ENCODE peak calls at places on chromosome 12, in nine cellular contexts. One of them, this sample, is unnamed.

GRCh38 chr12:132357623-132358186 is 28.3 kb upstream of the GALNT9 start:
- DNase-seq in non-pigmented ciliary epithelial cell: no peak
- DNase-seq in activated T-helper 1 cell treated with anti-CD3 and anti-CD28 coated beads, Interleukin-2, amount 50 U/mL, for 16 hours: no peak
- DNase-seq in smooth muscle cell of the brain vasculature: no peak
- DNase-seq in COR-L47: no peak
- DNase-seq in G401: peak
- DNase-seq in suprapubic skin: no peak
- DNase-seq in stimulated activated CD4-positive, alpha-beta T cell treated with anti-CD3 and anti-CD28 coated beads, Interleukin-1b, Interleukin-23, amount 100 ng/mL, for 1 hour: no peak
- DNase-seq in GM12865: no peak
- DNase-seq in this sample: no peak

GRCh38 chr12:93947486-93947885 is 200.9 kb upstream of the PLXNC1 start:
- DNase-seq in non-pigmented ciliary epithelial cell: no peak
- DNase-seq in activated T-helper 1 cell treated with anti-CD3 and anti-CD28 coated beads, Interleukin-2, amount 50 U/mL, for 16 hours: no peak
- DNase-seq in smooth muscle cell of the brain vasculature: no peak
- DNase-seq in COR-L47: no peak
- DNase-seq in G401: peak
- DNase-seq in suprapubic skin: no peak
- DNase-seq in stimulated activated CD4-positive, alpha-beta T cell treated with anti-CD3 and anti-CD28 coated beads, Interleukin-1b, Interleukin-23, amount 100 ng/mL, for 1 hour: no peak
- DNase-seq in GM12865: no peak
- DNase-seq in this sample: no peak

GRCh38 chr12:111405856-111406473 is at the start of gene SH2B3:
- DNase-seq in non-pigmented ciliary epithelial cell: no peak
- DNase-seq in activated T-helper 1 cell treated with anti-CD3 and anti-CD28 coated beads, Interleukin-2, amount 50 U/mL, for 16 hours: no peak
- DNase-seq in smooth muscle cell of the brain vasculature: no peak
- DNase-seq in COR-L47: peak
- DNase-seq in G401: no peak
- DNase-seq in suprapubic skin: no peak
- DNase-seq in stimulated activated CD4-positive, alpha-beta T cell treated with anti-CD3 and anti-CD28 coated beads, Interleukin-1b, Interleukin-23, amount 100 ng/mL, for 1 hour: peak
- DNase-seq in GM12865: no peak
- DNase-seq in this sample: no peak

GRCh38 chr12:79692860-79693605 is 2.3 kb upstream of the PAWR start:
- DNase-seq in non-pigmented ciliary epithelial cell: no peak
- DNase-seq in activated T-helper 1 cell treated with anti-CD3 and anti-CD28 coated beads, Interleukin-2, amount 50 U/mL, for 16 hours: no peak
- DNase-seq in smooth muscle cell of the brain vasculature: no peak
- DNase-seq in COR-L47: no peak
- DNase-seq in G401: no peak
- DNase-seq in suprapubic skin: no peak
- DNase-seq in stimulated activated CD4-positive, alpha-beta T cell treated with anti-CD3 and anti-CD28 coated beads, Interleukin-1b, Interleukin-23, amount 100 ng/mL, for 1 hour: no peak
- DNase-seq in GM12865: no peak
- DNase-seq in this sample: no peak

GRCh38 chr12:56042430-56043203 is 899 bp downstream of the RPS26 start:
- DNase-seq in non-pigmented ciliary epithelial cell: no peak
- DNase-seq in activated T-helper 1 cell treated with anti-CD3 and anti-CD28 coated beads, Interleukin-2, amount 50 U/mL, for 16 hours: no peak
- DNase-seq in smooth muscle cell of the brain vasculature: no peak
- DNase-seq in COR-L47: no peak
- DNase-seq in G401: no peak
- DNase-seq in suprapubic skin: no peak
- DNase-seq in stimulated activated CD4-positive, alpha-beta T cell treated with anti-CD3 and anti-CD28 coated beads, Interleukin-1b, Interleukin-23, amount 100 ng/mL, for 1 hour: no peak
- DNase-seq in GM12865: no peak
- DNase-seq in this sample: no peak

GRCh38 chr12:112419269-112420133 is 754 bp downstream of the PTPN11 start:
- DNase-seq in non-pigmented ciliary epithelial cell: no peak
- DNase-seq in activated T-helper 1 cell treated with anti-CD3 and anti-CD28 coated beads, Interleukin-2, amount 50 U/mL, for 16 hours: no peak
- DNase-seq in smooth muscle cell of the brain vasculature: no peak
- DNase-seq in COR-L47: no peak
- DNase-seq in G401: no peak
- DNase-seq in suprapubic skin: peak
- DNase-seq in stimulated activated CD4-positive, alpha-beta T cell treated with anti-CD3 and anti-CD28 coated beads, Interleukin-1b, Interleukin-23, amount 100 ng/mL, for 1 hour: no peak
- DNase-seq in GM12865: peak
- DNase-seq in this sample: peak

GRCh38 chr12:124921200-124922008 is 7.0 kb upstream of the UBC start:
- DNase-seq in non-pigmented ciliary epithelial cell: no peak
- DNase-seq in activated T-helper 1 cell treated with anti-CD3 and anti-CD28 coated beads, Interleukin-2, amount 50 U/mL, for 16 hours: peak
- DNase-seq in smooth muscle cell of the brain vasculature: no peak
- DNase-seq in COR-L47: no peak
- DNase-seq in G401: peak
- DNase-seq in suprapubic skin: no peak
- DNase-seq in stimulated activated CD4-positive, alpha-beta T cell treated with anti-CD3 and anti-CD28 coated beads, Interleukin-1b, Interleukin-23, amount 100 ng/mL, for 1 hour: no peak
- DNase-seq in GM12865: peak
- DNase-seq in this sample: no peak

GRCh38 chr12:130435826-130436225 is 98.1 kb downstream of the PIWIL1 start:
- DNase-seq in non-pigmented ciliary epithelial cell: no peak
- DNase-seq in activated T-helper 1 cell treated with anti-CD3 and anti-CD28 coated beads, Interleukin-2, amount 50 U/mL, for 16 hours: no peak
- DNase-seq in smooth muscle cell of the brain vasculature: no peak
- DNase-seq in COR-L47: no peak
- DNase-seq in G401: no peak
- DNase-seq in suprapubic skin: peak
- DNase-seq in stimulated activated CD4-positive, alpha-beta T cell treated with anti-CD3 and anti-CD28 coated beads, Interleukin-1b, Interleukin-23, amount 100 ng/mL, for 1 hour: no peak
- DNase-seq in GM12865: no peak
- DNase-seq in this sample: no peak

GRCh38 chr12:62832528-62832927 is 102.4 kb downstream of the PPM1H start:
- DNase-seq in non-pigmented ciliary epithelial cell: no peak
- DNase-seq in activated T-helper 1 cell treated with anti-CD3 and anti-CD28 coated beads, Interleukin-2, amount 50 U/mL, for 16 hours: no peak
- DNase-seq in smooth muscle cell of the brain vasculature: no peak
- DNase-seq in COR-L47: no peak
- DNase-seq in G401: no peak
- DNase-seq in suprapubic skin: no peak
- DNase-seq in stimulated activated CD4-positive, alpha-beta T cell treated with anti-CD3 and anti-CD28 coated beads, Interleukin-1b, Interleukin-23, amount 100 ng/mL, for 1 hour: no peak
- DNase-seq in GM12865: no peak
- DNase-seq in this sample: no peak

GRCh38 chr12:4908694-4909396 is 860 bp upstream of the KCNA1 start:
- DNase-seq in non-pigmented ciliary epithelial cell: no peak
- DNase-seq in activated T-helper 1 cell treated with anti-CD3 and anti-CD28 coated beads, Interleukin-2, amount 50 U/mL, for 16 hours: no peak
- DNase-seq in smooth muscle cell of the brain vasculature: peak
- DNase-seq in COR-L47: peak
- DNase-seq in G401: peak
- DNase-seq in suprapubic skin: no peak
- DNase-seq in stimulated activated CD4-positive, alpha-beta T cell treated with anti-CD3 and anti-CD28 coated beads, Interleukin-1b, Interleukin-23, amount 100 ng/mL, for 1 hour: no peak
- DNase-seq in GM12865: peak
- DNase-seq in this sample: no peak

GRCh38 chr12:89211456-89211855 is 140.8 kb downstream of the DUSP6 start:
- DNase-seq in non-pigmented ciliary epithelial cell: no peak
- DNase-seq in activated T-helper 1 cell treated with anti-CD3 and anti-CD28 coated beads, Interleukin-2, amount 50 U/mL, for 16 hours: no peak
- DNase-seq in smooth muscle cell of the brain vasculature: no peak
- DNase-seq in COR-L47: no peak
- DNase-seq in G401: no peak
- DNase-seq in suprapubic skin: no peak
- DNase-seq in stimulated activated CD4-positive, alpha-beta T cell treated with anti-CD3 and anti-CD28 coated beads, Interleukin-1b, Interleukin-23, amount 100 ng/mL, for 1 hour: no peak
- DNase-seq in GM12865: no peak
- DNase-seq in this sample: no peak

This sample was measured in HS-27A.